ENCODE peak calls at places on chromosomes 5 and 9, in eight cellular contexts. Y is hepatocyte, L is lung, T is HCT116, C is sigmoid colon, J is upper lobe of right lung, A is Peyer's patch, Q is heart left ventricle. H is an unnamed sample.

GRCh38 chr5:140966293-140967225 is at the start of gene PCDHAC2:
- DNase-seq in T (peak; percentile 48), Y (peak; percentile 82), Q (peak; percentile 23), L (peak; percentile 53), A (no peak), J (peak; percentile 87), C (peak; percentile 71), H (no peak)

GRCh38 chr5:141788296-141788980 is 89.8 kb downstream of the PCDH1 start:
- DNase-seq in J (no peak), Y (no peak), C (no peak), Q (no peak), L (no peak), T (no peak), A (no peak), H (no peak)

GRCh38 chr9:22031664-22032411 is 22.7 kb upstream of the CDKN2B start:
- DNase-seq in Y (no peak), Q (no peak), C (no peak), T (no peak), L (no peak), A (no peak), J (no peak), H (no peak)

GRCh38 chr5:117084052-117084451 is 509.4 kb upstream of the SEMA6A start:
- DNase-seq in A (no peak), T (no peak), J (no peak), Q (no peak), Y (no peak), C (no peak), L (no peak), H (no peak)

GRCh38 chr5:39068099-39068498 is 6.1 kb downstream of the RICTOR start:
- DNase-seq in J (no peak), L (no peak), T (no peak), Q (no peak), Y (no peak), C (no peak), A (no peak), H (no peak)

GRCh38 chr9:27447036-27447700 is 76.9 kb upstream of the IFNK start:
- DNase-seq in A (no peak), T (no peak), Q (no peak), L (no peak), J (no peak), C (no peak), Y (no peak), H (no peak)

GRCh38 chr9:7656648-7657047 is 142.9 kb downstream of the DMAC1 start:
- DNase-seq in C (no peak), J (no peak), A (no peak), L (no peak), T (no peak), Y (no peak), Q (peak; percentile 20), H (no peak)

GRCh38 chr5:76737846-76738245 is 21.9 kb downstream of the F2R start:
- DNase-seq in A (no peak), J (no peak), C (no peak), Q (no peak), T (no peak), Y (no peak), L (no peak), H (no peak)

GRCh38 chr9:97740848-97741821 is 44.0 kb upstream of the XPA start:
- DNase-seq in Q (peak; percentile 72), T (no peak), L (peak; percentile 44), A (peak; percentile 52), J (peak; percentile 74), Y (peak; percentile 85), C (peak; percentile 72), H (peak; percentile 42)

GRCh38 chr9:84604223-84604622 is 65.3 kb upstream of the NTRK2 start:
- DNase-seq in A (no peak), C (no peak), T (no peak), J (no peak), Q (no peak), Y (no peak), L (no peak), H (no peak)

GRCh38 chr5:107805819-107806218 is 135.1 kb upstream of the EFNA5 start:
- DNase-seq in A (no peak), T (no peak), Q (no peak), L (no peak), Y (no peak), C (no peak), J (no peak), H (no peak)

GRCh38 chr9:3337515-3337914 is 188.3 kb downstream of the RFX3 start:
- DNase-seq in C (no peak), T (peak; percentile 22), A (no peak), L (no peak), Q (no peak), Y (peak; percentile 38), J (no peak), H (peak; percentile 61)

GRCh38 chr9:112061152-112061740 is 113.9 kb downstream of the SUSD1 start:
- DNase-seq in C (peak; percentile 80), Y (peak; percentile 74), L (peak; percentile 57), J (peak; percentile 67), T (peak; percentile 61), Q (peak; percentile 55), A (peak; percentile 82), H (peak; percentile 97)

GRCh38 chr9:133505186-133505830 is 19.5 kb downstream of the MYMK start:
- DNase-seq in T (no peak), C (no peak), L (no peak), J (no peak), Q (no peak), Y (no peak), A (no peak), H (peak; percentile 20)

GRCh38 chr5:78795757-78796156 is 147.2 kb upstream of the LHFPL2 start:
- DNase-seq in C (no peak), A (no peak), L (no peak), T (no peak), J (no peak), Y (peak; percentile 25), Q (no peak), H (no peak)

GRCh38 chr5:88663793-88664216 is 219.2 kb downstream of the MEF2C start:
- DNase-seq in C (no peak), T (no peak), J (no peak), L (no peak), Y (no peak), A (no peak), Q (no peak), H (no peak)

DNA sequence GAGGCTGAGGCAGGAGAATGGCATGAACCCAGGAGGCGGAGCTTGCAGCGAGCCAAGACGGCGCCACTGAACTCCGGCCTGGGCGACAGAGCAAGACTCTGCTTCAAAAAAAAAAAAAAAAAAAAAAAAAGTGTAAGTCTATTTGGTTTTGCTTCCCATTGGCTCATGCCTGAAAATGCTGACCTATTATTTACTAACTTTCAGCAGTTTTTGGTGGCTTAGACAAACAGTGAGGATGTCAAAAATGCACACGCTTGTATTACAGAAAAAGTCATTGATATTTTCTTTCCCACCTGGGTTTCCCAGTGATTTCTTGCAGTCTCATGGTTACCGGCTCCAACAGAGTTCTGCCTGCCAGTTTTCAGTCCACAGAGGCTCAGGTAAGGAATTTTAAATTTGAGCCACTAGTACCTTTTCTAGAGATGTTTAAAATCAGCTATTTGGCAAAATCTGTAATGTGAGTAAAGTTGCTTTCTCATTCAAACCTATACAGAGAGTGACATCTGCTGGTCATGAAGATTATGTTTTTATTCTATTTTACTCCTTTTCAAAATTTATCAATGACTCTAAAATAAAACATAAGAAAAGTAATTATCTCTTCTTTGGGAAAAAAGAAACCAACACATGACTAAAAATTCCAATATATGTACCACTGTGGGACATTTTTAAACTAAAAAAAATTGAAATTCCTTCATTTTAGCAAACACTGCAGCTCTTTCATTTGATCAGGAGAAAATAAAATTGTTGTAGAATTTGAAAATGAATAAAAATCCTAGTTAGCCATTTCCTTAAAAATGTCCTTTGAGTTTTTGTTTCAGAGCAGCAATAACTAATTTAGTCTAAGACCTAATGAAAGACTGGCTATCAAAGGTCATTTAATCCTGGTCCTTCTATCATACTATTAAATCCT is 8.8 kb downstream of the FAM200C start:
- DNase-seq in C (no peak), T (no peak), L (no peak), Y (peak; percentile 26), Q (no peak), A (no peak), J (no peak), H (no peak)
- TF ChIP-seq CTCF in C (peak; percentile 31), T (peak; percentile 24), L (no peak), Y (peak; percentile 70), Q (peak; percentile 67), A (peak; percentile 39), J (peak; percentile 52), H (peak; percentile 36)

DNA sequence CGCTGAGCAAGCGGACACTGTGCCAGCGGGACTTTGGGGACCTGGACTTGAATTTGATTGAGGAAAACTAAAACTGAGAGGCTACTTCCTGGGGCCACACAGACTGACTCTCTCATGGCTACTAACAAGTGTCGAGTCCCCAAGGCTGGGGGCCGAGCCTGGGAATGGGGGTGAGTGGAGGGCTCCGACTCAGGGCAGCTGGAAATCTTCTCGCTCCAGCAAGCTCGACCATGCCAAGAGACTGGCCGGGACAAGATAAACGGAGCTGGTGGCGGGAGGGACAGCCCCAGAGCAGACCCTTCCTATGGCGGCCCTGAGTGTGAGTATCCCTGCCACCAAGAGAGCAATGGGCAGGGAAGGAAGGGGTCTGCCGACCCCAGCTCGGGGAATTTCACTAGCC is 5.6 kb upstream of the KDM3B start:
- DNase-seq in J (no peak), A (no peak), L (no peak), T (no peak), C (no peak), Q (no peak), Y (no peak), H (no peak)
- H3K36me3 ChIP-seq in J (peaks cover 71% of the 10 kb centered on the region), A (peaks cover 59% of the 10 kb centered on the region), L (peaks cover 36% of the 10 kb centered on the region), T (peaks cover 39% of the 10 kb centered on the region), C (peaks cover 28% of the 10 kb centered on the region), Q (peaks cover 71% of the 10 kb centered on the region), Y (no peaks in the 10 kb centered on the region), H (peaks cover 58% of the 10 kb centered on the region)

DNA sequence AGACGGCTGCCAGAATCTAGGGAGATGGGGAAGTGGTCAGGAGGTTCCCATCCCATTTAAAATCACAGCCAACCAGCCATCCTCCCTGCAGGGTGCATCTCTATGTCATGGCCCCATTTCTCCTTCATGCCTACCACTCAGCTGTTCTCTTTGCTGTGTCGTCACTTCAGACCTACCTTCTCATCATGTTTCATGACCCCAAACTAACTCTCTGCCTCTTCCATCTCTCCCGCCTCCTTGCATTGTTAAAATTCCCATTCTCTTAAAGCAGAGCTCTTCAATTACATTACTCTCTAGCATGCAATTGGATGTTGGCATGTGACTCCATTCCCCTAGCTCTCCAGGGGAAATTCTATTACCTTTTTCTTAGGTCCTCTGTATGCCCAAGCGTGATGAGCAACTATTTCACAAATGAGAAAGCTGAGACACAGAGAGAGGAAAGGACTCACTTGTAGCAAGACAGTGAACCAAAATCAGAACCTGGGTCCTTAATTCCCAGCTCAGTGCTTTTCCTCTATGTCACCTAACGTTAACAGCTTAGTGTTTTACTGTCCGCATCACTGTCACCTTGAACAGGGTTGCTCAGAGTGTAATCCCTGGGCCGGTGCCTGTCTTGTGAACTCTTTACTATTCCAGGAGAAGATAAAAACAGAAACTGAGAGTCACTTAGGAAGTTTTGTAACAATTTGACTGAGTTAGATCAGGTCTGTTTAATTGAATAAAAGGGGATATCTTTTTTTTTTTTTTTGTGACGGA is 28.1 kb downstream of the PDE6A start:
- DNase-seq in Q (no peak), A (no peak), Y (no peak), C (no peak), T (no peak), J (no peak), L (no peak), H (no peak)
- H3K4me3 ChIP-seq in Q (no peak overlapping the region), A (no peak overlapping the region), Y (no peak overlapping the region), C (no peak overlapping the region), T (no peak overlapping the region), J (no peak overlapping the region), L (no peak overlapping the region), H (no peak overlapping the region)

DNA sequence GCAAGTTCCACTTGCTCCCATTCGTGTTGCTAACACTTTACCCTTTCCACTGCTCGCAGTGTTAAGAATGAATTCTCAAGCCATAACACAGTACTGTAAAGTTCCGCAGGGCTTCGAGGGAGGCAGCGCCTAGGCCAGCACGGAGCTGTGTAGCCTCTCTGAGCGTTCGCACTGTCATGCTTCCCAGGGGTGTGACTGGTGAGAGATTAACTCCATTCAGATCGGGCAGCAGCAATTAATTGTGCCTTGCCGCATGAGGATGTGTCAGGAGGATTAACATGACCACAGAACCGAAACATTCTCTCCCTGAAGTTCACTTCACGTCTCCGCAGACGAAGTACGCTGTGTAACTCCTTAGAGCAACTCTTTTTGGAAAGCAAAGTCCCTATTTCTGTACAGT is 23.2 kb downstream of the ZBTB34 start:
- DNase-seq in Y (peak; percentile 51), T (no peak), A (no peak), J (peak; percentile 22), C (no peak), L (no peak), Q (no peak), H (no peak)
- TF ChIP-seq CTCF in Y (no peak), T (no peak), A (no peak), J (no peak), C (no peak), L (no peak), Q (no peak), H (no peak)